ENCODE peak calls at places on chromosome 18, in six cellular contexts. U is cardiac fibroblast, M is HFFc6, P is M059J, V is NCI-H1417, G is amniotic stem cell. E is an unnamed sample.

GRCh38 chr18:13390196-13390595 is 171.6 kb downstream of the LDLRAD4 start:
- DNase-seq in U (no peak), V (peak), G (no peak), M (no peak), P (no peak), E (no peak)

GRCh38 chr18:79801217-79801616 is 3.5 kb downstream of the KCNG2 start:
- DNase-seq in P (no peak), V (no peak), U (no peak), G (no peak), M (no peak), E (no peak)

GRCh38 chr18:34909637-34910364 is 131.4 kb upstream of the MAPRE2 start:
- DNase-seq in M (peak), P (peak), U (peak), V (no peak), G (no peak), E (no peak)

GRCh38 chr18:49459404-49460171 is 857 bp downstream of the DYM start:
- DNase-seq in M (peak), P (peak), V (peak), U (peak), G (no peak), E (no peak)

GRCh38 chr18:63111549-63112402 is 207.8 kb downstream of the BCL2 start:
- DNase-seq in U (no peak), P (no peak), G (no peak), V (peak), M (no peak), E (peak)

GRCh38 chr18:48828713-48829442 is 121.9 kb downstream of the SMAD7 start:
- DNase-seq in M (no peak), G (no peak), U (no peak), V (peak), P (no peak), E (no peak)

GRCh38 chr18:48927286-48928080 is 23.3 kb downstream of the SMAD7 start:
- DNase-seq in P (no peak), U (no peak), V (peak), M (no peak), G (no peak), E (no peak)

GRCh38 chr18:48326901-48327675 is 82.1 kb downstream of the ZBTB7C start:
- DNase-seq in M (peak), P (peak), V (no peak), U (peak), G (no peak), E (no peak)

GRCh38 chr18:48709371-48709770 is 170.5 kb downstream of the CTIF start:
- DNase-seq in U (no peak), V (no peak), P (no peak), G (no peak), M (no peak), E (no peak)

GRCh38 chr18:44789704-44790103 is 109.0 kb downstream of the SETBP1 start:
- DNase-seq in G (no peak), U (peak), V (no peak), P (peak), M (no peak), E (no peak)

GRCh38 chr18:55778731-55779460 is 190.9 kb upstream of the TCF4 start:
- DNase-seq in V (peak), M (no peak), U (peak), G (no peak), P (peak), E (no peak)

GRCh38 chr18:2905802-2906521 is 59.2 kb downstream of the EMILIN2 start:
- DNase-seq in G (no peak), U (peak), M (no peak), V (no peak), P (peak), E (peak)

GRCh38 chr18:58800582-58800981 is 64.1 kb upstream of the ZNF532 start:
- DNase-seq in U (no peak), M (no peak), G (no peak), V (no peak), P (no peak), E (no peak)

GRCh38 chr18:70135604-70136003 is 69.9 kb downstream of the RTTN start:
- DNase-seq in U (no peak), M (no peak), V (no peak), G (no peak), P (no peak), E (no peak)

GRCh38 chr18:35197286-35197685 is 43.5 kb upstream of the ZNF397 start:
- DNase-seq in M (no peak), P (no peak), G (no peak), V (no peak), U (peak), E (no peak)

GRCh38 chr18:37393945-37394609 is 171.5 kb downstream of the CELF4 start:
- DNase-seq in P (peak), U (peak), G (peak), V (peak), M (peak), E (peak)

E was measured in mucosa of descending colon.